ENCODE peak calls at places on chromosomes 1 and 21, in six cellular contexts. E, K, H, F, V and J are unnamed samples. For H3K27me3 and H3K9me3, the result is how much of the 10 kb centered on the place peaks cover.

GRCh38 chr1:233613252-233614172 is at the start of gene KCNK1:
- DNase-seq in F (peak), H (peak), V (no peak), K (peak), E (no peak), J (peak)

GRCh38 chr1:156811171-156811570 is 5.5 kb downstream of the SH2D2A start:
- DNase-seq in E (no peak), F (no peak), V (no peak), H (no peak), K (no peak), J (no peak)

GRCh38 chr1:209103135-209103534 is 480.4 kb upstream of the CAMK1G start:
- DNase-seq in H (no peak), V (no peak), K (no peak), E (no peak), F (no peak), J (no peak)

GRCh38 chr1:25583519-25584370 is 32.8 kb upstream of the MAN1C1 start:
- DNase-seq in H (no peak), V (no peak), E (no peak), K (no peak), F (no peak), J (no peak)

GRCh38 chr1:40709100-40709801 is 17.7 kb downstream of the NFYC start:
- DNase-seq in K (peak), E (peak), H (peak), F (peak), V (peak), J (peak)

GRCh38 chr1:66309006-66309741 is 224.8 kb upstream of the SGIP1 start:
- DNase-seq in H (no peak), V (no peak), F (no peak), E (no peak), K (no peak), J (no peak)

GRCh38 chr1:233421293-233421692 is 93.8 kb downstream of the MAP3K21 start:
- DNase-seq in H (no peak), K (no peak), V (no peak), E (no peak), F (no peak), J (no peak)

GRCh38 chr1:116910379-116911165 is 856 bp downstream of the PTGFRN start:
- DNase-seq in H (peak), E (peak), F (peak), V (peak), K (peak), J (peak)

GRCh38 chr1:118485757-118486156 is 300.7 kb upstream of the SPAG17 start:
- DNase-seq in V (no peak), K (no peak), E (no peak), F (no peak), H (no peak), J (no peak)

GRCh38 chr1:29633784-29634183 is 397.5 kb downstream of the PTPRU start:
- DNase-seq in E (peak), H (no peak), F (no peak), V (no peak), K (no peak), J (no peak)

GRCh38 chr1:119808972-119809550 is 2.2 kb downstream of the REG4 start:
- DNase-seq in F (peak), K (peak), E (peak), V (peak), H (peak), J (peak)

GRCh38 chr1:30732277-30732996 is 9.1 kb upstream of the MATN1 start:
- DNase-seq in E (no peak), F (no peak), K (no peak), V (no peak), H (peak), J (no peak)

DNA sequence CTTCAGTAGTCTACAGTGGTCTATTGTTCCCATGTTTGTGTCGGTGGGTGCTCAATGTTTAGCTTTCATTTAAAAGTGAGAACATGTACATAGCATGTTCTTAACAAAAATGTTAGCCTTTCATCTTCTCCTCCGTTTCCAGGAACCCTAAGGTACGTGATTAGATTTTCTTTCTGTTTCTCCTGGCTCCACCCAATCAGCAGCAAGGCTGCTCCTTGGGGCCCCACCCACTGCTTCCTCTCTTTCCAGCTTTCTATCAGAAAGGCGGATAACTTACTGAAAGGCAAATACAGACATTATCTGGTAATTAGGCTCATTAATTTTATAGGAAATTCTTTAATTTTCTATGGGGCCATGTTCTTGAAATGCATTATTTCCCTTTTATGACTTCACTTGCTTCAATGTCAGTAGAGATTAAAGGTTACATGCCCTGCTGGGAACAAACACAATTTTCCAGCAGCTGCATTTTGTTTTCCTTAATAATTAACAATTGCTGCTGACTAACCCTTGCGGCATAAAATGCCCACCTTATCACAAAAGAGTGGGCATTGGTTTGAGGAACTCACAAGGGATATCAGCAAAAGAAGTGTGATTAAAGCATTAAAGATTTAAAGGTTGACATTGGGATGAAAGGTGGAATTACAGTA is 324.9 kb upstream of the SNX7 start:
- DNase-seq in V (no peak), H (no peak), F (no peak), E (no peak), K (no peak), J (no peak)
- H3K4me3 ChIP-seq in V (no peak), H (no peak), F (no peak), E (no peak), K (no peak), J (no peak)

GRCh38 chr1:183879966-183880365 is 75.0 kb downstream of the RGL1 start:
- DNase-seq in H (no peak), V (no peak), K (no peak), F (no peak), E (no peak), J (no peak)

GRCh38 chr1:183882328-183883167 is 77.6 kb downstream of the RGL1 start:
- DNase-seq in H (no peak), K (no peak), V (no peak), F (no peak), E (no peak), J (no peak)

GRCh38 chr1:183877321-183877720 is 72.4 kb downstream of the RGL1 start:
- DNase-seq in V (no peak), E (peak), H (peak), K (peak), F (peak), J (peak)

GRCh38 chr1:183881387-183882084 is 76.6 kb downstream of the RGL1 start:
- DNase-seq in E (peak), F (peak), V (no peak), K (peak), H (peak), J (peak)

GRCh38 chr1:183879477-183879876 is 74.6 kb downstream of the RGL1 start:
- DNase-seq in E (no peak), V (no peak), K (no peak), F (no peak), H (no peak), J (no peak)
- H3K27me3 ChIP-seq in E (under half), V (under half), K (under half), F (under half), H (under half), J (under half)

GRCh38 chr1:2972879-2973575 is 48.2 kb upstream of the ACTRT2 start:
- DNase-seq in K (no peak), V (no peak), H (no peak), F (no peak), E (peak), J (no peak)

GRCh38 chr1:2972011-2972878 is 49.0 kb upstream of the ACTRT2 start:
- DNase-seq in F (no peak), K (no peak), E (peak), V (no peak), H (no peak), J (no peak)

GRCh38 chr1:2974701-2975301 is 46.5 kb upstream of the ACTRT2 start:
- DNase-seq in F (peak), V (no peak), E (peak), H (no peak), K (no peak), J (no peak)

GRCh38 chr1:2975466-2976179 is 45.6 kb upstream of the ACTRT2 start:
- DNase-seq in K (no peak), E (peak), H (no peak), V (no peak), F (no peak), J (no peak)

GRCh38 chr1:2973661-2974593 is 47.3 kb upstream of the ACTRT2 start:
- DNase-seq in H (no peak), F (no peak), K (no peak), E (peak), V (no peak), J (no peak)
- H3K9me3 ChIP-seq in H (under half), F (under half), K (under half), E (under half), V (under half), J (under half)

GRCh38 chr1:93324486-93325464 is 20.9 kb upstream of the DR1 start:
- DNase-seq in H (no peak), E (no peak), V (no peak), K (no peak), F (no peak), J (peak)
- H3K4me3 ChIP-seq in H (no peak), E (no peak), V (no peak), K (no peak), F (no peak), J (peak)

GRCh38 chr21:17742181-17742580 is 77.0 kb downstream of the C21orf91 start:
- DNase-seq in H (no peak), E (no peak), F (no peak), V (no peak), K (no peak), J (no peak)
- H3K27me3 ChIP-seq in H (under half), E (under half), F (under half), V (under half), K (under half), J (under half)

GRCh38 chr1:179092896-179093461 is 11.1 kb downstream of the TOR3A start:
- DNase-seq in H (no peak), V (no peak), E (no peak), K (no peak), F (no peak), J (no peak)

GRCh38 chr1:179089827-179090482 is 8.1 kb downstream of the TOR3A start:
- DNase-seq in E (no peak), H (no peak), V (no peak), K (no peak), F (no peak), J (no peak)

GRCh38 chr1:179090522-179090921 is 8.7 kb downstream of the TOR3A start:
- DNase-seq in H (no peak), V (no peak), F (no peak), E (no peak), K (no peak), J (no peak)

GRCh38 chr1:179090923-179091322 is 9.1 kb downstream of the TOR3A start:
- DNase-seq in V (no peak), K (no peak), E (no peak), F (no peak), H (no peak), J (no peak)

DNA sequence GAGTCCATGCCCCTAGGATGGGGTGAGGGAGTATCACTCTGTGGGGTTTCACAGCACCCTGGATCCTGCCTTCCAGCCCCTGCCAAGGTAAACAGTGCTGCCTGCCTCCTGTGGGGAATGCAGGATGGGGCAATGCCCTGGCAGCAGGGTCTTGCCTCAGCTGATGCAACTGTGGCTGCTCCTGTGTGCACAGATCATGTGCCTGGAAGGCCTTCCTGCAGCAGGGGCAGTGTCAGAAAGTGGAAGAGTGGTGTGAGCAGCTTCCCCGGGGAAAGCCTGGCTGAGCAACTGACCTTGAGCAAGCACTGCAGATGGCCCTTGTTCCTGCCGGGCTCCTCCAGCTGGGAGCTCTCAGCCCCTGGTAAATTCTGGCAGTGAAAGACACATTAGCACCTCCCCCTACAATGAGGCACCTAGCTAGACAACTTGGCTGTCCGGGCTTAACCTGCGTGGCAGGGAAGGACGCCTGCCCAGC is 9.9 kb downstream of the TOR3A start:
- DNase-seq in K (peak), E (no peak), V (no peak), F (peak), H (peak), J (peak)
- H3K9me3 ChIP-seq in K (under half), E (under half), V (under half), F (under half), H (under half), J (under half)

GRCh38 chr1:46576564-46576963 is 25.1 kb upstream of the KNCN start:
- DNase-seq in K (peak), F (no peak), E (no peak), H (no peak), V (no peak), J (no peak)

GRCh38 chr1:46571691-46572225 is 20.3 kb upstream of the KNCN start:
- DNase-seq in K (no peak), V (no peak), E (no peak), H (peak), F (no peak), J (no peak)

GRCh38 chr1:46577671-46578070 is 26.2 kb upstream of the KNCN start:
- DNase-seq in K (no peak), E (no peak), F (no peak), V (no peak), H (no peak), J (no peak)

GRCh38 chr1:46575778-46576177 is 24.3 kb upstream of the KNCN start:
- DNase-seq in E (no peak), F (no peak), V (no peak), H (no peak), K (no peak), J (no peak)

DNA sequence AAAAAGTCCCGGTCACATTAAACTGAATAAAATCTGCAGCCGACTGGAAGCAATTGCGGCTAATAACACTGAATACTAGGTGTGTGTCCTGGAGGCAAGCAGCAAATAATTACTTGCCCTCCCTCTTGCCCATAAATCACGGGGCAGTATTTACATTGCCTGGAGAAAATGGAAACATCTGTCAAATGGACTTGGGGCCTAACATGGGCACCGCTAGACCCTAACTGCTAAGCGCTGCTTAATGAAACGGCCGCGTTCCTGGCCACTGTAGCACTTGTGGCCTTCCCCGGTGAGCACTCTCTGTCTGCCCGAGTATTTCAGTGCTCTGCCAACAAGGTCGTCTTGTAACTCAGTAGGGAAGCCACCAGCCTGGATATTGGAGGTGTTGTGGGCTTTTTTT is 23.9 kb upstream of the KNCN start:
- DNase-seq in E (no peak), F (no peak), V (no peak), K (no peak), H (no peak), J (no peak)
- H3K4me3 ChIP-seq in E (no peak), F (no peak), V (no peak), K (no peak), H (no peak), J (no peak)

GRCh38 chr1:37753473-37754321 is 11.2 kb downstream of the EPHA10 start:
- DNase-seq in E (no peak), F (no peak), K (no peak), V (no peak), H (no peak), J (no peak)

GRCh38 chr1:37755290-37755689 is 9.6 kb downstream of the EPHA10 start:
- DNase-seq in V (no peak), E (no peak), H (no peak), F (no peak), K (no peak), J (no peak)

GRCh38 chr1:37748563-37748962 is 16.4 kb downstream of the EPHA10 start:
- DNase-seq in F (no peak), E (no peak), V (no peak), H (no peak), K (no peak), J (no peak)

GRCh38 chr1:37752583-37753471 is 12.1 kb downstream of the EPHA10 start:
- DNase-seq in F (no peak), E (no peak), K (peak), H (peak), V (no peak), J (peak)

GRCh38 chr1:37752213-37752582 is 12.7 kb downstream of the EPHA10 start:
- DNase-seq in H (no peak), F (no peak), K (no peak), E (no peak), V (no peak), J (no peak)
- H3K27me3 ChIP-seq in H (under half), F (half or more), K (under half), E (half or more), V (under half), J (under half)